ENCODE peak calls at places on chromosomes 2 and 18, in eight cellular contexts. One of them, this sample, is unnamed.

GRCh38 chr2:220478305-220479058 is 851.1 kb downstream of the SLC4A3 start:
- DNase-seq in foreskin fibroblast: no peak
- DNase-seq in upper lobe of right lung: no peak
- DNase-seq in CD8-positive, alpha-beta T cell: no peak
- DNase-seq in GM12865: no peak
- DNase-seq in lower lobe of right lung: no peak
- DNase-seq in ovary: no peak
- DNase-seq in endothelial cell: no peak
- DNase-seq in this sample: no peak

GRCh38 chr2:128809256-128809636 is 490.6 kb upstream of the HS6ST1 start:
- DNase-seq in foreskin fibroblast: no peak
- DNase-seq in upper lobe of right lung: no peak
- DNase-seq in CD8-positive, alpha-beta T cell: no peak
- DNase-seq in GM12865: no peak
- DNase-seq in lower lobe of right lung: no peak
- DNase-seq in ovary: no peak
- DNase-seq in endothelial cell: no peak
- DNase-seq in this sample: no peak

GRCh38 chr2:10817413-10817812 is 4.8 kb upstream of the PDIA6 start:
- DNase-seq in foreskin fibroblast: no peak
- DNase-seq in upper lobe of right lung: no peak
- DNase-seq in CD8-positive, alpha-beta T cell: no peak
- DNase-seq in GM12865: no peak
- DNase-seq in lower lobe of right lung: no peak
- DNase-seq in ovary: no peak
- DNase-seq in endothelial cell: no peak
- DNase-seq in this sample: no peak

GRCh38 chr2:170842785-170843184 is 26.1 kb downstream of the GAD1 start:
- DNase-seq in foreskin fibroblast: peak; percentile 68
- DNase-seq in upper lobe of right lung: no peak
- DNase-seq in CD8-positive, alpha-beta T cell: no peak
- DNase-seq in GM12865: no peak
- DNase-seq in lower lobe of right lung: no peak
- DNase-seq in ovary: no peak
- DNase-seq in endothelial cell: no peak
- DNase-seq in this sample: peak; percentile 48

GRCh38 chr2:132776271-132776670 is 106.3 kb upstream of the LYPD1 start:
- DNase-seq in foreskin fibroblast: no peak
- DNase-seq in upper lobe of right lung: no peak
- DNase-seq in CD8-positive, alpha-beta T cell: no peak
- DNase-seq in GM12865: no peak
- DNase-seq in lower lobe of right lung: no peak
- DNase-seq in ovary: no peak
- DNase-seq in endothelial cell: no peak
- DNase-seq in this sample: no peak

GRCh38 chr2:55779459-55780421 is 86.1 kb upstream of the PNPT1 start:
- DNase-seq in foreskin fibroblast: peak; percentile 55
- DNase-seq in upper lobe of right lung: no peak
- DNase-seq in CD8-positive, alpha-beta T cell: no peak
- DNase-seq in GM12865: peak; percentile 24
- DNase-seq in lower lobe of right lung: no peak
- DNase-seq in ovary: no peak
- DNase-seq in endothelial cell: no peak
- DNase-seq in this sample: peak; percentile 84

GRCh38 chr18:37489998-37490397 is 75.6 kb downstream of the CELF4 start:
- DNase-seq in foreskin fibroblast: no peak
- DNase-seq in upper lobe of right lung: no peak
- DNase-seq in CD8-positive, alpha-beta T cell: no peak
- DNase-seq in GM12865: no peak
- DNase-seq in lower lobe of right lung: no peak
- DNase-seq in ovary: no peak
- DNase-seq in endothelial cell: no peak
- DNase-seq in this sample: no peak

GRCh38 chr2:197201874-197202273 is 108.7 kb downstream of the ANKRD44 start:
- DNase-seq in foreskin fibroblast: no peak
- DNase-seq in upper lobe of right lung: no peak
- DNase-seq in CD8-positive, alpha-beta T cell: no peak
- DNase-seq in GM12865: peak; percentile 38
- DNase-seq in lower lobe of right lung: no peak
- DNase-seq in ovary: no peak
- DNase-seq in endothelial cell: no peak
- DNase-seq in this sample: no peak

GRCh38 chr2:100446696-100447095 is 23.6 kb upstream of the NMS start:
- DNase-seq in foreskin fibroblast: no peak
- DNase-seq in upper lobe of right lung: no peak
- DNase-seq in CD8-positive, alpha-beta T cell: no peak
- DNase-seq in GM12865: no peak
- DNase-seq in lower lobe of right lung: no peak
- DNase-seq in ovary: no peak
- DNase-seq in endothelial cell: no peak
- DNase-seq in this sample: no peak

GRCh38 chr2:26018184-26018716 is 15.6 kb upstream of the RAB10 start:
- DNase-seq in foreskin fibroblast: peak; percentile 95
- DNase-seq in upper lobe of right lung: peak; percentile 86
- DNase-seq in CD8-positive, alpha-beta T cell: peak; percentile 9
- DNase-seq in GM12865: no peak
- DNase-seq in lower lobe of right lung: peak; percentile 81
- DNase-seq in ovary: peak; percentile 79
- DNase-seq in endothelial cell: no peak
- DNase-seq in this sample: peak; percentile 91

GRCh38 chr2:134540954-134541353 is 177.8 kb downstream of the TMEM163 start:
- DNase-seq in foreskin fibroblast: no peak
- DNase-seq in upper lobe of right lung: no peak
- DNase-seq in CD8-positive, alpha-beta T cell: no peak
- DNase-seq in GM12865: no peak
- DNase-seq in lower lobe of right lung: no peak
- DNase-seq in ovary: no peak
- DNase-seq in endothelial cell: no peak
- DNase-seq in this sample: no peak

GRCh38 chr2:134537121-134537520 is 181.7 kb downstream of the TMEM163 start:
- DNase-seq in foreskin fibroblast: no peak
- DNase-seq in upper lobe of right lung: no peak
- DNase-seq in CD8-positive, alpha-beta T cell: no peak
- DNase-seq in GM12865: no peak
- DNase-seq in lower lobe of right lung: no peak
- DNase-seq in ovary: no peak
- DNase-seq in endothelial cell: no peak
- DNase-seq in this sample: no peak

GRCh38 chr2:134536312-134536711 is 182.5 kb downstream of the TMEM163 start:
- DNase-seq in foreskin fibroblast: no peak
- DNase-seq in upper lobe of right lung: no peak
- DNase-seq in CD8-positive, alpha-beta T cell: no peak
- DNase-seq in GM12865: no peak
- DNase-seq in lower lobe of right lung: no peak
- DNase-seq in ovary: no peak
- DNase-seq in endothelial cell: no peak
- DNase-seq in this sample: no peak

GRCh38 chr2:134539946-134540345 is 178.9 kb downstream of the TMEM163 start:
- DNase-seq in foreskin fibroblast: no peak
- DNase-seq in upper lobe of right lung: no peak
- DNase-seq in CD8-positive, alpha-beta T cell: no peak
- DNase-seq in GM12865: no peak
- DNase-seq in lower lobe of right lung: no peak
- DNase-seq in ovary: no peak
- DNase-seq in endothelial cell: no peak
- DNase-seq in this sample: no peak

GRCh38 chr2:134537702-134538101 is 181.1 kb downstream of the TMEM163 start:
- DNase-seq in foreskin fibroblast: no peak
- DNase-seq in upper lobe of right lung: no peak
- DNase-seq in CD8-positive, alpha-beta T cell: no peak
- DNase-seq in GM12865: no peak
- DNase-seq in lower lobe of right lung: no peak
- DNase-seq in ovary: no peak
- DNase-seq in endothelial cell: no peak
- DNase-seq in this sample: no peak
- TF ChIP-seq CTCF in foreskin fibroblast: no peak
- TF ChIP-seq CTCF in upper lobe of right lung: no peak
- TF ChIP-seq CTCF in CD8-positive, alpha-beta T cell: no peak
- TF ChIP-seq CTCF in GM12865: no peak
- TF ChIP-seq CTCF in lower lobe of right lung: no peak
- TF ChIP-seq CTCF in ovary: no peak
- TF ChIP-seq CTCF in endothelial cell: no peak
- TF ChIP-seq CTCF in this sample: peak; percentile 23

DNA sequence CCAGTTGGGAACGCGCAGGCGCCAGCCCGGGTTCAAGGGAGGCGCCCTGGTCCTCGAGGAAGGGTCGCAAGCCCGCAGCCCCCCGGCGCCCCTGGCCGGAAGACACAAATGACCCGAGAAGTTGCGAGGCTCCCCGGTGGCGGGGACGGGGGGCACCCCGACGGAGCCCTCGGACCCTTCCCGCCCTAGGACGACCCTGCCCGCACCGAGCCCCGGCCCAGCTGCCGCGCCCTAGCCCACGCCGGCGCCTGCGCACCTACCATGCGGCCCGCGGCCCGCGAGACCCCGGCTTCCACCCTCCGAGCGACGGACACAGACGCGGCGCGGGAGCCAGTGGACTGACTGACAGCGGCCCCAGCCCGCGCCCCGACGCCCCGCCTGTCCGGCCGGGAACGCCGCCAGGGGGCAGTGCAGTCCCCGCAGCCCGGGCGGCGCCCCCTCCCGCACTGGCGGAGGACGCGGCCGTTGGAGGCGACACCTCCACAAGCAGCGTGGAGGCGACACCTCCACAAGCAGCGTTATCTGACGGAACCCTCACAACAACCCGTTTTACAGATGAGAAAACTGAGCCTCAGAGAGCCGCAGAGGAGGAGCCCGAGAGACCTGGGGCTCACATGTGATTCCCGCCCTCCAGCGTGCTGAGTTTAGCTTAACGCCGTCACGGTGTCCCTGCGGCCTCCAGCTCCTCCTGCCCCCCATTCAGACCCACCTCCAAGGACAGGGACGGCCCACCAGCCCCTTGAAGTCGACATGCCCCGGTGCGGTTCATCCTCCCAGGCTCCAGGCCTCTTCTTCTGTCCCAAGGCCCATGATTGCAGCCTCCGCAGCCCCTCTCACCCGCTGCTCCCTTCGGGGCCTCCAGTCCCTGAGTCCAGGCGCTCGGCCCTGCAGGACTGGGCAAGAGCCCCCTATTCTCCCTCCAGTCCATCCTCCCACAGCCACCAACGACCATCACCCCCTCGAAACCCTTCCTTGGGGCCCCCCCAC is at the start of gene NMUR1:
- DNase-seq in foreskin fibroblast: peak; percentile 60
- DNase-seq in upper lobe of right lung: peak; percentile 83
- DNase-seq in CD8-positive, alpha-beta T cell: peak; percentile 77
- DNase-seq in GM12865: peak; percentile 77
- DNase-seq in lower lobe of right lung: peak; percentile 79
- DNase-seq in ovary: peak; percentile 56
- DNase-seq in endothelial cell: peak; percentile 73
- DNase-seq in this sample: no peak
- TF ChIP-seq CTCF in foreskin fibroblast: peak; percentile 42
- TF ChIP-seq CTCF in upper lobe of right lung: peak; percentile 71
- TF ChIP-seq CTCF in CD8-positive, alpha-beta T cell: peak; percentile 89
- TF ChIP-seq CTCF in GM12865: peak; percentile 80
- TF ChIP-seq CTCF in lower lobe of right lung: peak; percentile 87
- TF ChIP-seq CTCF in ovary: peak; percentile 58
- TF ChIP-seq CTCF in endothelial cell: peak; percentile 86
- TF ChIP-seq CTCF in this sample: peak; percentile 88

DNA sequence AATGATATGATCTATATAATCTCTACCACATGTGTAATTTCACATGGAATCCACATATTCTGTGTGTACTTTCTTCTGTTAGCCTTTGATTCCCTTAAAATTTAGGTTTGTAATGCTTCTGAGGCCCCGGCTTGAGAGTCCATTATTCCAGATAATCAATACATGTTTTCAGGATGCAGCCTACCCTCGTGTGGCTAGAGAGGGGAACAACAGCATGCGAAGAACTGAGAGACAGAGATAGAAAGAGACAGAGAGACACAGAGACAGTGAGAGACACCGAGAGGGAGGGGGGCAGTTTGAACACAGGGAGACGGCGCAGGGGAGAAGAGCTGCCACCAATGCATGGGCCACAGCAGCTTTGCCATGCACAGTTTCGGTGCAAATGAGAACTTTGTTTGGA is 185.4 kb downstream of the SNTG2 start:
- DNase-seq in foreskin fibroblast: peak; percentile 54
- DNase-seq in upper lobe of right lung: no peak
- DNase-seq in CD8-positive, alpha-beta T cell: no peak
- DNase-seq in GM12865: no peak
- DNase-seq in lower lobe of right lung: no peak
- DNase-seq in ovary: no peak
- DNase-seq in endothelial cell: no peak
- DNase-seq in this sample: no peak
- TF ChIP-seq CTCF in foreskin fibroblast: peak; percentile 61
- TF ChIP-seq CTCF in upper lobe of right lung: no peak
- TF ChIP-seq CTCF in CD8-positive, alpha-beta T cell: no peak
- TF ChIP-seq CTCF in GM12865: no peak
- TF ChIP-seq CTCF in lower lobe of right lung: no peak
- TF ChIP-seq CTCF in ovary: no peak
- TF ChIP-seq CTCF in endothelial cell: no peak
- TF ChIP-seq CTCF in this sample: peak; percentile 70

DNA sequence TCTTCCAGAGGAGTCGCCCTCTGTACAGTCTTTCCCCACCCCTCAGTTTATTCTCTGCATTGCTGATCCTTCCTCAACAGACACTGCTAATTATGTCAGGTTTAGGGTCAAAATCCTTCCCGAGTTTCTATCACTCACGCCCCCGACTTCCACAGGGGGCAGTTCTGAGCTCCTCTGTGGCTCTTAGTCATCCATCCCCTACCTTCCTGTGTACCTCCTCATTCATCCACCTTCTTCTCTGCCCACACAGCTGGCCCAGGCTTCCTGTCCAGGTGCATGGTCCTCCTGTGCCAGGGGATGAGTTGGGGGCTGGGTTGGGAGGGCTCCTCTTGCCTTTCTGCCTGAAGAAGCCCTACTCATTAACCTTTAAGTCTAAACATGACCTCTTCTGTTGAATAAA is 202.9 kb downstream of the ARL4C start:
- DNase-seq in foreskin fibroblast: no peak
- DNase-seq in upper lobe of right lung: no peak
- DNase-seq in CD8-positive, alpha-beta T cell: no peak
- DNase-seq in GM12865: peak; percentile 26
- DNase-seq in lower lobe of right lung: no peak
- DNase-seq in ovary: no peak
- DNase-seq in endothelial cell: no peak
- DNase-seq in this sample: no peak
- TF ChIP-seq CTCF in foreskin fibroblast: no peak
- TF ChIP-seq CTCF in upper lobe of right lung: no peak
- TF ChIP-seq CTCF in CD8-positive, alpha-beta T cell: no peak
- TF ChIP-seq CTCF in GM12865: no peak
- TF ChIP-seq CTCF in lower lobe of right lung: no peak
- TF ChIP-seq CTCF in ovary: no peak
- TF ChIP-seq CTCF in endothelial cell: no peak
- TF ChIP-seq CTCF in this sample: no peak

DNA sequence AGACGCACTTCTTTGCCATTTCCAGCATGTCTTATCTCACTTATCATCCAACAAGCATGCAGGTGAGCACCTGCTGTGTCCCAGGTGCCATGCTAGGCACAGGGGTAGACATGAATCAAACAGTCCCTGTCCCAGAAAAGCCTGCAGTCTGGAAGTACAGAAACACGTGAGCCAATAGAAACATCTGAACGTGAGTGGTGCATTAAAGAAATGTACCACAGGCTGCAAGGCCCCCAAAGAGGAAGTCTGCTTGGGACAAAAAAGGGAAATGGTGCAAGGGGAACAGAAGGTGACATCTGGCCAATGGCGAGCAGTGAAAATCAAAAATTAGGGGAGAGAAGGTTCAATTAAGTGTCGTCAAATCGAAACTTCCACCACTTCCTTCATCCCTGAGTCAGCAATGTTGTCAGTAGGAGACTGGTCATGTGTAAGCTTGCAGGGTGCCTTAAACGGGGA is 17.6 kb upstream of the TMEM247 start:
- DNase-seq in foreskin fibroblast: no peak
- DNase-seq in upper lobe of right lung: no peak
- DNase-seq in CD8-positive, alpha-beta T cell: no peak
- DNase-seq in GM12865: peak; percentile 57
- DNase-seq in lower lobe of right lung: no peak
- DNase-seq in ovary: no peak
- DNase-seq in endothelial cell: no peak
- DNase-seq in this sample: no peak
- TF ChIP-seq CTCF in foreskin fibroblast: no peak
- TF ChIP-seq CTCF in upper lobe of right lung: no peak
- TF ChIP-seq CTCF in CD8-positive, alpha-beta T cell: peak; percentile 28
- TF ChIP-seq CTCF in GM12865: no peak
- TF ChIP-seq CTCF in lower lobe of right lung: no peak
- TF ChIP-seq CTCF in ovary: no peak
- TF ChIP-seq CTCF in endothelial cell: peak; percentile 53
- TF ChIP-seq CTCF in this sample: peak; percentile 23

This sample was measured in HFFc6.